ENCODE peak calls at places on chromosomes 12 and 14, in four cellular contexts. One of them, this sample, is unnamed.

GRCh38 chr14:26963696-26964095 is 365.9 kb upstream of the NOVA1 start:
- DNase-seq in RWPE2: no peak
- DNase-seq in H9: no peak
- DNase-seq in cardiac fibroblast: peak
- DNase-seq in this sample: no peak

GRCh38 chr12:58293308-58293983 is 352.1 kb downstream of the ATP23 start:
- DNase-seq in cardiac fibroblast: no peak
- DNase-seq in RWPE2: no peak
- DNase-seq in H9: no peak
- DNase-seq in this sample: no peak

GRCh38 chr14:98957211-98958047 is 314.6 kb downstream of the BCL11B start:
- DNase-seq in cardiac fibroblast: peak
- DNase-seq in H9: peak
- DNase-seq in RWPE2: peak
- DNase-seq in this sample: no peak

GRCh38 chr12:53588155-53588554 is 38.0 kb downstream of the ATF7 start:
- DNase-seq in H9: no peak
- DNase-seq in cardiac fibroblast: no peak
- DNase-seq in RWPE2: no peak
- DNase-seq in this sample: no peak

GRCh38 chr14:100708349-100709217 is 18.1 kb upstream of the DLK1 start:
- DNase-seq in RWPE2: no peak
- DNase-seq in cardiac fibroblast: peak
- DNase-seq in H9: peak
- DNase-seq in this sample: no peak

GRCh38 chr14:63174760-63175191 is 29.5 kb upstream of the RHOJ start:
- DNase-seq in RWPE2: no peak
- DNase-seq in cardiac fibroblast: peak
- DNase-seq in H9: peak
- DNase-seq in this sample: peak

GRCh38 chr14:94171208-94171607 is 2.9 kb upstream of the PPP4R4 start:
- DNase-seq in RWPE2: no peak
- DNase-seq in H9: no peak
- DNase-seq in cardiac fibroblast: no peak
- DNase-seq in this sample: no peak

GRCh38 chr14:88576222-88576621 is 13.4 kb downstream of the ZC3H14 start:
- DNase-seq in cardiac fibroblast: no peak
- DNase-seq in H9: no peak
- DNase-seq in RWPE2: no peak
- DNase-seq in this sample: no peak

GRCh38 chr14:94521375-94522114 is 12.3 kb upstream of the SERPINA12 start:
- DNase-seq in cardiac fibroblast: no peak
- DNase-seq in RWPE2: no peak
- DNase-seq in H9: no peak
- DNase-seq in this sample: no peak

GRCh38 chr14:93231129-93231979 is 24.3 kb downstream of the UBR7 start:
- DNase-seq in RWPE2: no peak
- DNase-seq in cardiac fibroblast: peak
- DNase-seq in H9: no peak
- DNase-seq in this sample: no peak

GRCh38 chr12:112408621-112409020 is 784 bp downstream of the RPL6 start:
- DNase-seq in cardiac fibroblast: no peak
- DNase-seq in H9: no peak
- DNase-seq in RWPE2: no peak
- DNase-seq in this sample: no peak

GRCh38 chr14:59688224-59689170 is 111.9 kb upstream of the CCDC175 start:
- DNase-seq in RWPE2: no peak
- DNase-seq in cardiac fibroblast: peak
- DNase-seq in H9: peak
- DNase-seq in this sample: peak

GRCh38 chr12:4252595-4252994 is 21.0 kb upstream of the CCND2 start:
- DNase-seq in RWPE2: no peak
- DNase-seq in H9: no peak
- DNase-seq in cardiac fibroblast: no peak
- DNase-seq in this sample: no peak

GRCh38 chr12:7605900-7606465 is 59.7 kb downstream of the APOBEC1 start:
- DNase-seq in H9: no peak
- DNase-seq in cardiac fibroblast: no peak
- DNase-seq in RWPE2: no peak
- DNase-seq in this sample: no peak

GRCh38 chr12:9364224-9365176 is 156.3 kb upstream of the PZP start:
- DNase-seq in cardiac fibroblast: peak
- DNase-seq in H9: peak
- DNase-seq in RWPE2: no peak
- DNase-seq in this sample: no peak

GRCh38 chr14:33696165-33696564 is 254.7 kb downstream of the EGLN3 start:
- DNase-seq in RWPE2: no peak
- DNase-seq in H9: no peak
- DNase-seq in cardiac fibroblast: no peak
- DNase-seq in this sample: no peak

GRCh38 chr14:72401632-72402428 is 469.6 kb downstream of the RGS6 start:
- DNase-seq in cardiac fibroblast: no peak
- DNase-seq in H9: no peak
- DNase-seq in RWPE2: no peak
- DNase-seq in this sample: no peak

GRCh38 chr12:124689585-124689984 is 122.2 kb upstream of the NCOR2 start:
- DNase-seq in H9: no peak
- DNase-seq in RWPE2: no peak
- DNase-seq in cardiac fibroblast: no peak
- DNase-seq in this sample: no peak

GRCh38 chr12:74747305-74747704 is 209.7 kb downstream of the ATXN7L3B start:
- DNase-seq in H9: no peak
- DNase-seq in RWPE2: no peak
- DNase-seq in cardiac fibroblast: no peak
- DNase-seq in this sample: no peak
- TF ChIP-seq CTCF in H9: peak
- TF ChIP-seq CTCF in RWPE2: peak
- TF ChIP-seq CTCF in cardiac fibroblast: no peak
- TF ChIP-seq CTCF in this sample: no peak

GRCh38 chr14:104600141-104600643 is 4.4 kb downstream of the TMEM179 start:
- DNase-seq in RWPE2: peak
- DNase-seq in H9: no peak
- DNase-seq in cardiac fibroblast: no peak
- DNase-seq in this sample: no peak
- TF ChIP-seq CTCF in RWPE2: no peak
- TF ChIP-seq CTCF in H9: no peak
- TF ChIP-seq CTCF in cardiac fibroblast: no peak
- TF ChIP-seq CTCF in this sample: no peak

DNA sequence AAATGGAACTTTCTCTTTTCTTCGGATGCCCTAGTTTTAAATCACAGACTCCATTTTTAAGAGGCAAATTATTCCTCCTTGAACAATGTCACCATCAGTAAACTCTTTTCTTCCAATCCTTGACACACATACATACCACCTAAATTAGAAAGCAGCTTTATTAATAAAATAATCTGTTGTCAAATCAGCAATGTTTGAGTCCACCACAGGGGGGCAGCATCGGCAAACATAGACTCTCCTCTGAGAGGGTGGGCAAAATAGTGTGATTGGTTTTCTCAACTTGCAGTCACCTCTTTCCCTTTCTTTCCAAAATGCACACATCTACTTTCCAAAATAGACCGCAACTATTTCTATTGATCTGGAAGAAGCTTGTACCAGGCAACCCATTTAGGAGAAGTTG is 438.4 kb upstream of the OR4E1 start:
- DNase-seq in cardiac fibroblast: no peak
- DNase-seq in RWPE2: no peak
- DNase-seq in H9: no peak
- DNase-seq in this sample: peak
- TF ChIP-seq CTCF in cardiac fibroblast: peak
- TF ChIP-seq CTCF in RWPE2: peak
- TF ChIP-seq CTCF in H9: peak
- TF ChIP-seq CTCF in this sample: peak

GRCh38 chr14:20350860-20351259 is 7.4 kb downstream of the PARP2 start:
- DNase-seq in cardiac fibroblast: peak
- DNase-seq in H9: no peak
- DNase-seq in RWPE2: no peak
- DNase-seq in this sample: no peak
- TF ChIP-seq CTCF in cardiac fibroblast: peak
- TF ChIP-seq CTCF in H9: no peak
- TF ChIP-seq CTCF in RWPE2: peak
- TF ChIP-seq CTCF in this sample: no peak

GRCh38 chr12:116199160-116199559 is 78.3 kb downstream of the MED13L start:
- DNase-seq in RWPE2: no peak
- DNase-seq in H9: no peak
- DNase-seq in cardiac fibroblast: no peak
- DNase-seq in this sample: no peak

GRCh38 chr12:116189692-116190091 is 87.8 kb downstream of the MED13L start:
- DNase-seq in cardiac fibroblast: no peak
- DNase-seq in RWPE2: no peak
- DNase-seq in H9: no peak
- DNase-seq in this sample: no peak

GRCh38 chr12:116196752-116197718 is 80.5 kb downstream of the MED13L start:
- DNase-seq in H9: no peak
- DNase-seq in cardiac fibroblast: peak
- DNase-seq in RWPE2: no peak
- DNase-seq in this sample: no peak

GRCh38 chr12:116196226-116196625 is 81.3 kb downstream of the MED13L start:
- DNase-seq in H9: no peak
- DNase-seq in cardiac fibroblast: no peak
- DNase-seq in RWPE2: no peak
- DNase-seq in this sample: no peak

DNA sequence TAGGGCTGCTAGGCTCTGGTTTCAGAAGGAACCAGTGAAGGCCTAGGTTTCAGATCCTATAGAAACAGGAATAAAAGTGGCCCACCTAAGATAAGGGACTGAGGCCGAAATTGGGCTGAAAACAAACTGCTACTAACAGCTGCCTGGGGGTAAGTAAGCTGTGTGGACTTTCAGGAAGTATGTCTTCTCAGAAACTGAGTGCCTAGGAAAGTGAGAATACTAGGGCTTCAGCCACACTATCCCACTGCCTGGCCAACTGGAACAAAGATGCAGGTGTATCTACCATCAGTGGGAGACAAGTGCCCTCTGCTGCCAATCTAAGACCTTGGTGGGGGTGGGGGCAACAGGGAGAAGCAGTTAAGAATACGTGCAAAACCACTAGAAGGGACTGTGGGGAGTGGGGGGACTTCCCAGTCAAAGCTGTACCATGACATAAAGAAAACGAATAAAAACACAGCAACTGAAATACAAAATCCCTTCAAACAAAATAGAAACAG is 82.5 kb downstream of the MED13L start:
- DNase-seq in cardiac fibroblast: no peak
- DNase-seq in RWPE2: no peak
- DNase-seq in H9: no peak
- DNase-seq in this sample: no peak
- TF ChIP-seq CTCF in cardiac fibroblast: no peak
- TF ChIP-seq CTCF in RWPE2: no peak
- TF ChIP-seq CTCF in H9: peak
- TF ChIP-seq CTCF in this sample: no peak

DNA sequence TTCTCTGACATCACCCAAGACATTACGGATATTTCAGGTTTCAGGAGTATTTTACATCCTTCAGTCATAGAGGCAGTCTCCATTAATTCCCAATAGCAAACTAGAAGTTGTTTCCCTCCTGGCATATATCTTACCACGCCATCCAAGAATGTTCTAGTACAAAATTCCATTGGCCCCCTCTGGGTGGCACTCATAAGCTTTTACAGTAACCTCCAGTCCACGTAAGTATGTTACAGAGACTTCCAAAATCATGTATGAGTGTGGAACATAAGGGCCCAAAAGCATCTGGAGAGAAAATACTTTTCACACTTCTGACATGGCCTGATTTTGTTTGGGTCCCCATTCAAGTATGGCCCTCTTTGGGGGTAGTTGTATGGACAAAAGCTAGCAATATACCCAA is 58.1 kb upstream of the DHRS4 start:
- DNase-seq in cardiac fibroblast: peak
- DNase-seq in H9: no peak
- DNase-seq in RWPE2: no peak
- DNase-seq in this sample: no peak
- TF ChIP-seq CTCF in cardiac fibroblast: no peak
- TF ChIP-seq CTCF in H9: no peak
- TF ChIP-seq CTCF in RWPE2: peak
- TF ChIP-seq CTCF in this sample: no peak